ENCODE peak calls at places on chromosomes 6 and 20, in eight cellular contexts. F is HepG2, W is HCT116, J is endothelial cell of umbilical vein, C is breast epithelium, L is SK-N-SH, P is suprapubic skin, R is upper lobe of left lung. H is an unnamed sample.

GRCh38 chr6:167450631-167451030 is 125.7 kb downstream of the TTLL2 start:
- DNase-seq in F (no peak), W (no peak), J (no peak), C (no peak), L (no peak), P (peak; percentile 32), R (no peak), H (no peak)

GRCh38 chr20:21706345-21707195 is 1.1 kb downstream of the PAX1 start:
- DNase-seq in F (no peak), W (no peak), J (no peak), C (no peak), L (no peak), P (no peak), R (peak; percentile 75), H (no peak)

GRCh38 chr6:128759901-128760300 is 123.0 kb upstream of the LAMA2 start:
- DNase-seq in F (no peak), W (no peak), J (no peak), C (no peak), L (no peak), P (no peak), R (no peak), H (no peak)

GRCh38 chr20:56788041-56788670 is 159.1 kb downstream of the TFAP2C start:
- DNase-seq in F (peak; percentile 94), W (peak; percentile 92), J (peak; percentile 36), C (no peak), L (no peak), P (no peak), R (no peak), H (no peak)

GRCh38 chr20:5714261-5715041 is 35.8 kb upstream of the SHLD1 start:
- DNase-seq in F (peak; percentile 100), W (no peak), J (peak; percentile 77), C (no peak), L (no peak), P (no peak), R (no peak), H (no peak)

GRCh38 chr6:24357336-24358218 is at the start of gene DCDC2:
- DNase-seq in F (peak; percentile 87), W (no peak), J (no peak), C (peak; percentile 84), L (no peak), P (peak; percentile 81), R (peak; percentile 89), H (peak; percentile 82)

GRCh38 chr20:24002896-24003295 is 14.3 kb upstream of the GGTLC1 start:
- DNase-seq in F (no peak), W (no peak), J (no peak), C (no peak), L (no peak), P (no peak), R (no peak), H (no peak)

GRCh38 chr6:147808631-147809030 is 300.1 kb downstream of the SAMD5 start:
- DNase-seq in F (no peak), W (no peak), J (no peak), C (no peak), L (no peak), P (no peak), R (no peak), H (no peak)

GRCh38 chr6:81023007-81023582 is 729.4 kb downstream of the TENT5A start:
- DNase-seq in F (no peak), W (peak; percentile 34), J (no peak), C (no peak), L (no peak), P (no peak), R (no peak), H (no peak)

GRCh38 chr6:33589723-33590530 is 9.9 kb upstream of the BAK1 start:
- DNase-seq in F (peak; percentile 97), W (peak; percentile 87), J (peak; percentile 82), C (no peak), L (peak; percentile 84), P (no peak), R (no peak), H (peak; percentile 78)

GRCh38 chr6:125732398-125732797 is 17.0 kb upstream of the HEY2 start:
- DNase-seq in F (no peak), W (no peak), J (no peak), C (no peak), L (no peak), P (no peak), R (no peak), H (no peak)

GRCh38 chr6:4274382-4275082 is 139.2 kb upstream of the ECI2 start:
- DNase-seq in F (no peak), W (no peak), J (peak; percentile 93), C (no peak), L (no peak), P (no peak), R (no peak), H (no peak)

GRCh38 chr6:169101036-169101805 is 152.4 kb downstream of the THBS2 start:
- DNase-seq in F (no peak), W (no peak), J (no peak), C (no peak), L (no peak), P (no peak), R (no peak), H (no peak)

GRCh38 chr6:134240664-134241431 is 77.1 kb downstream of the SGK1 start:
- DNase-seq in F (no peak), W (no peak), J (no peak), C (no peak), L (no peak), P (peak; percentile 85), R (no peak), H (peak; percentile 52)

GRCh38 chr20:58647814-58648501 is 3.1 kb upstream of the STX16 start:
- DNase-seq in F (no peak), W (no peak), J (peak; percentile 83), C (no peak), L (no peak), P (peak; percentile 60), R (no peak), H (no peak)

GRCh38 chr6:32149577-32149845 is 2.2 kb downstream of the PRRT1 start:
- DNase-seq in F (no peak), W (no peak), J (no peak), C (no peak), L (no peak), P (no peak), R (peak; percentile 75), H (no peak)

GRCh38 chr6:32151885-32152311 is at the start of gene PRRT1:
- DNase-seq in F (no peak), W (no peak), J (peak; percentile 18), C (no peak), L (peak; percentile 60), P (no peak), R (no peak), H (no peak)

GRCh38 chr6:32148722-32149576 is 2.8 kb downstream of the PRRT1 start:
- DNase-seq in F (no peak), W (no peak), J (peak; percentile 66), C (no peak), L (peak; percentile 65), P (peak; percentile 88), R (peak; percentile 76), H (peak; percentile 86)

GRCh38 chr6:32151131-32151884 is 431 bp downstream of the PRRT1 start:
- DNase-seq in F (no peak), W (no peak), J (no peak), C (no peak), L (no peak), P (no peak), R (peak; percentile 37), H (no peak)

GRCh38 chr6:32149932-32150920 is 1.5 kb downstream of the PRRT1 start:
- DNase-seq in F (no peak), W (no peak), J (no peak), C (no peak), L (no peak), P (no peak), R (peak; percentile 86), H (no peak)
- TF ChIP-seq CTCF in F (no peak), W (no peak), J (no peak), C (no peak), L (no peak), P (no peak), R (no peak), H (no peak)

DNA sequence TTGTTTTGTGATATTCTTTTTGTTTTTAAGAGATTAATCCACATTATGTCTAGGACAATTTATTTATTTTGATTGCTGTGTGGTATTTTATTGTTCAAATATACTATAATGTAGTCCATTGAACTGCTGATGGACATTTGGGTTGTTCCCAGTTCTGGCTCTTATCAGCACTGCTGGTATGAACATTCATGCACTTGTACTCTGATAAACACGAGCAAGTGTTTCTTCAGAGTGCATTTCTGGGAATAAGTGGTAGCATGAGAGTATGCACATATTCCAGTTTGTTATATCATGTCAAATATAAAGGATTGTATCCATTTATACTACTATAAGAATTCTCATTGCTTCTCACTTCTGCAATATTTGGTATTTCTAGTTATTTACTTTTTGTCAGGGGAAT is 7.1 kb downstream of the CALHM6 start:
- DNase-seq in F (no peak), W (no peak), J (no peak), C (no peak), L (no peak), P (no peak), R (no peak), H (no peak)
- TF ChIP-seq POLR2AphosphoS5 in F (no peak), W (no peak), J (no peak), C (no peak), L (no peak), P (no peak), R (no peak), H (no peak)

GRCh38 chr20:10263385-10264165 is 44.9 kb downstream of the SNAP25 start:
- DNase-seq in F (peak; percentile 95), W (no peak), J (no peak), C (no peak), L (no peak), P (no peak), R (no peak), H (no peak)

GRCh38 chr20:10260316-10260715 is 41.7 kb downstream of the SNAP25 start:
- DNase-seq in F (no peak), W (no peak), J (no peak), C (no peak), L (no peak), P (no peak), R (no peak), H (no peak)

GRCh38 chr20:10268636-10269035 is 50.0 kb downstream of the SNAP25 start:
- DNase-seq in F (no peak), W (no peak), J (no peak), C (no peak), L (no peak), P (no peak), R (no peak), H (no peak)

GRCh38 chr20:10261702-10262101 is 43.1 kb downstream of the SNAP25 start:
- DNase-seq in F (no peak), W (no peak), J (no peak), C (no peak), L (no peak), P (no peak), R (no peak), H (no peak)

GRCh38 chr20:10264166-10264558 is 45.5 kb downstream of the SNAP25 start:
- DNase-seq in F (no peak), W (no peak), J (no peak), C (no peak), L (no peak), P (no peak), R (no peak), H (no peak)
- H3K36me3 ChIP-seq in F (no peaks in the 10 kb centered on the region), W (no peaks in the 10 kb centered on the region), J (no peaks in the 10 kb centered on the region), C (no peaks in the 10 kb centered on the region), L (peaks cover 2% of the 10 kb centered on the region), P (no peaks in the 10 kb centered on the region), R (no peaks in the 10 kb centered on the region), H (no peaks in the 10 kb centered on the region)

DNA sequence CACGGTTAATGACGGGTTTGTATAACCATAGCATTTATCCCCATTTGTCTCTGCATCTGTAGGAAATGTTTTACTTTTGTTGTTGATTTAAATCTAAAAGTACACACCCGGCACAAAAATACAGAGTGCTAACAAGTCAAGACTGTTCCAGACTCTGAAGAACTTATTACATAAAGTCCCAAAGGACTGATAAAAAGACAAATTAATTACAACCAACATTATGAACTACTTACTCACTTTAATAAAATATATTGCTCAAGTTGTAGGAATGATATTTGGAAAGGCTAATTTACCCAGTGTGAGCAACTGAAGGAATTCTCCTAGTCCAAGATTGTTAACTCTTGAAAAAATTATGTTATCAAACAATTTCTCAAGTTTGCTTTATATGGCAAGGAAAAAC is 115.6 kb downstream of the KIF13A start:
- DNase-seq in F (no peak), W (no peak), J (no peak), C (no peak), L (no peak), P (no peak), R (no peak), H (no peak)
- TF ChIP-seq CTCF in F (no peak), W (no peak), J (no peak), C (no peak), L (no peak), P (no peak), R (no peak), H (no peak)

H was measured in stomach.